ENCODE peak calls at places on chromosomes 12 and 14, in seven cellular contexts. H, P, Z, L, Q, U and B are unnamed samples. For H3K27me3, the result is how much of the 10 kb centered on the place peaks cover.

GRCh38 chr14:89912667-89913211 is 41.8 kb downstream of the EFCAB11 start:
- DNase-seq in H (no peak), P (peak), Z (peak), L (no peak), Q (no peak), U (peak), B (peak)

GRCh38 chr12:47346251-47347019 is 266.7 kb upstream of the AMIGO2 start:
- DNase-seq in H (no peak), P (no peak), Z (peak), L (no peak), Q (no peak), U (no peak), B (no peak)

GRCh38 chr12:113136990-113137511 is 1.5 kb upstream of the RASAL1 start:
- DNase-seq in H (no peak), P (no peak), Z (no peak), L (no peak), Q (peak), U (no peak), B (no peak)

GRCh38 chr14:22002860-22003284 is 329.3 kb upstream of the OR4E1 start:
- DNase-seq in H (peak), P (no peak), Z (peak), L (no peak), Q (peak), U (peak), B (no peak)

GRCh38 chr12:112116232-112117060 is 7.9 kb upstream of the NAA25 start:
- DNase-seq in H (peak), P (peak), Z (peak), L (peak), Q (peak), U (peak), B (no peak)

GRCh38 chr12:47080725-47081502 is 1.2 kb upstream of the AMIGO2 start:
- DNase-seq in H (no peak), P (peak), Z (peak), L (peak), Q (peak), U (peak), B (no peak)

GRCh38 chr12:93789767-93790166 is 112.6 kb downstream of the CRADD start:
- DNase-seq in H (no peak), P (no peak), Z (no peak), L (no peak), Q (no peak), U (no peak), B (no peak)

GRCh38 chr12:92987846-92988621 is 58.9 kb upstream of the EEA1 start:
- DNase-seq in H (peak), P (no peak), Z (peak), L (no peak), Q (peak), U (no peak), B (no peak)

GRCh38 chr12:32303171-32303570 is 96.2 kb upstream of the FGD4 start:
- DNase-seq in H (no peak), P (peak), Z (no peak), L (no peak), Q (no peak), U (no peak), B (no peak)

GRCh38 chr12:89280833-89281533 is 71.3 kb downstream of the DUSP6 start:
- DNase-seq in H (no peak), P (peak), Z (no peak), L (no peak), Q (no peak), U (no peak), B (no peak)

GRCh38 chr12:69388371-69388770 is 28.8 kb downstream of the YEATS4 start:
- DNase-seq in H (no peak), P (peak), Z (no peak), L (no peak), Q (no peak), U (peak), B (peak)

GRCh38 chr12:84738481-84738972 is 174.1 kb downstream of the SLC6A15 start:
- DNase-seq in H (no peak), P (peak), Z (peak), L (no peak), Q (no peak), U (peak), B (peak)

GRCh38 chr12:87196329-87196728 is 832.9 kb downstream of the C12orf50 start:
- DNase-seq in H (no peak), P (peak), Z (no peak), L (no peak), Q (no peak), U (peak), B (no peak)

GRCh38 chr12:123150273-123150803 is 552 bp downstream of the PITPNM2 start:
- DNase-seq in H (no peak), P (no peak), Z (peak), L (no peak), Q (peak), U (no peak), B (no peak)

GRCh38 chr12:108148521-108149074 is 19.5 kb downstream of the WSCD2 start:
- DNase-seq in H (no peak), P (no peak), Z (no peak), L (no peak), Q (no peak), U (no peak), B (no peak)
- H3K27me3 ChIP-seq in H (under half), P (under half), Z (under half), L (under half), Q (under half), U (under half), B (under half)

GRCh38 chr12:51837286-51837685 is 11.2 kb downstream of the FIGNL2 start:
- DNase-seq in H (no peak), P (no peak), Z (no peak), L (no peak), Q (peak), U (no peak), B (no peak)
- H3K27me3 ChIP-seq in H (under half), P (half or more), Z (under half), L (under half), Q (under half), U (half or more), B (half or more)

DNA sequence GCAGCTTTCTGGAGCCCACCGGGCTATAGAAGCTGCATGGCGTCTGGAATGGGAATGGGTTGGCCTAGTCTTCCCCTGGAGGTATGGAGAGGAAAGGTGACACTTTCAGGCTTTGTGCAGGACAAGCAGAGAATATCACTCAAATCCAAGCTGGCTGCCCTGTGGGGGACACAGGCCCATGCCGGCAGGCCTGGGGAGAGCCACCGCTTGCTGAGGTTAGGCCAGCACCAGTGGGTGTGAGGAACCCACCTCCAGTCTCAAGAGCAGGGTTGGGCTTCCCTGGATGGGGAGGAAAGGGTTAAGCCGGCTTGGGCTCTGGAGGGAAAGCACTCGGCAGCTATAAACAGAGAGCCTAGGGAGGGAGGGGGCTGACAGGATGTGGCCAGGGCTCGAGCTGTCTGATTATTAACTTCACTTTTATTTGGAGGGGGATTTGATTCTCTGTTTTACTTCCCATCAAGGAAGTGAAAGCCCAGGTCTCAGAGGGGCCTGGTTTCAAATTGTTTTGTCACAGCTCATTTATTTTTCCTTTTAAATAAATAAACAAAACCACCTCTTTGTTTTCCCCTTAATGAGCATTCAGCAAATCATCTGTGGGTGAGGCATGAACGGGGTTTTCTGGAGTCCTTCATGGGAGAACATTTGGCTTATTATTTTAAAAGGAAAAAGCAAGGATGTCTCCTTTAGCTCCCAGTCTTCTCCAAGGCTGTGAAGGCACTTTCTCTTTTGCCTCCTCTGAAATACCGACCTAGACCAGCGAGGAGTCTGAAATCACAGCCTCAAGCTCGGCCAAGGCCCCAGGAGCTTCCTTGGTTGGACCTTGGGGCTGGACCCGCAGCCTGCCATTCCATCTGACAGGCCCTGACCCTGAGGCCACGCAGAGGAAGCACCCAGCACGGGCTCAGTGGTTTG is 21.8 kb upstream of the ZFP36L1 start:
- DNase-seq in H (peak), P (peak), Z (peak), L (peak), Q (peak), U (peak), B (no peak)
- H3K27me3 ChIP-seq in H (under half), P (under half), Z (under half), L (under half), Q (under half), U (under half), B (under half)

GRCh38 chr14:103343905-103344797 is 10.1 kb downstream of the EIF5 start:
- DNase-seq in H (no peak), P (no peak), Z (no peak), L (no peak), Q (no peak), U (no peak), B (no peak)
- H3K27me3 ChIP-seq in H (under half), P (under half), Z (under half), L (under half), Q (under half), U (under half), B (under half)

DNA sequence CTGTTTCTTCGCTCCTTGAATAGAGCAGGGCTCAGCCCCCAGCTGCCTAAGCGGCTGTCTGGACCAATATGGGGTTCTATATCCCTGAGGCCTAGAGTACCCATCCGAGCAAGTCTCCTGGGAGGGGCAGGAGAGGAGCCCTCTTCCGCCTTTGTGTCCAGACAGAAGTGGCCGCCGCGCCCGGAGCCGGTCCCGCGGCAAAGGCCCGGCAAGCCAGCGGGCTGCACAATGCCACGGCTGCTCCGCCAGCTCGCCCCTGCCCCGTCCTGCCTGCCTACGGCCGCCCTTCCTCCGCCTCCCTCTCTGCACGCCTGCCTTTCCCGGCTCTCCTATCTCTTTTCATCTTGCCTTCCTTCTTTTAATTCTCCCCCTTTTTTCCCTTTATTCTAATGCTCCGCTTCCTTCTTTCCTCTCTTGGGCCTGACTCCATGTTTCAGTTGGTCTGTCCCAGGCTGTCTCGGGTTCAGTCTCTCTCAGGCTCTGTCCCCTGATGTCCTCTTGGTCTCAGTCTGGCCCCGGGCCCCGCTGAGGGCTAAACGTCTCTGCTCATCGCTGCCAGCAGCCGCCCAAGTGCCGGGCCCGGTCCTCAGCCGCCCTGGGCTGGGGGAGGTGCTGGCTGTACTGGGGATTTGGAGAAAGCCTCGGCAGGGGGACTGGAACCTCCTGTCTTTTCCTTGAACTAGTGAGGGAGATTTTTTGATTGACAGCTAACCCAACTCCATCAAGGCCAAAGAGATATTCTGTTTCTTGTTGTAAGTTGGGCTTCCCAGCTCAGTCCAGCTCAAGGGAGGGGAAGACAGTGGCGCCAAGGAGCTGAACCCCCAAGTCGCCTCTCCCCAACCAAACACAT is 2.4 kb upstream of the HOXC9 start:
- DNase-seq in H (no peak), P (no peak), Z (no peak), L (no peak), Q (no peak), U (no peak), B (no peak)
- H3K27me3 ChIP-seq in H (half or more), P (half or more), Z (half or more), L (half or more), Q (half or more), U (under half), B (half or more)

GRCh38 chr12:53960187-53961024 is 5.7 kb downstream of the HOXC12 start:
- DNase-seq in H (no peak), P (no peak), Z (no peak), L (no peak), Q (peak), U (no peak), B (no peak)
- H3K27me3 ChIP-seq in H (half or more), P (half or more), Z (half or more), L (half or more), Q (half or more), U (half or more), B (half or more)

GRCh38 chr12:117092886-117093285 is 6.3 kb downstream of the TESC start:
- DNase-seq in H (no peak), P (no peak), Z (no peak), L (no peak), Q (peak), U (no peak), B (no peak)
- H3K27me3 ChIP-seq in H (under half), P (half or more), Z (under half), L (under half), Q (under half), U (half or more), B (under half)

GRCh38 chr12:4914720-4915119 is 5.0 kb downstream of the KCNA1 start:
- DNase-seq in H (no peak), P (no peak), Z (no peak), L (no peak), Q (no peak), U (no peak), B (no peak)
- H3K27me3 ChIP-seq in H (under half), P (under half), Z (under half), L (under half), Q (half or more), U (under half), B (under half)

GRCh38 chr12:2619136-2619535 is 175.6 kb upstream of the FKBP4 start:
- DNase-seq in H (no peak), P (peak), Z (no peak), L (no peak), Q (no peak), U (no peak), B (no peak)
- H3K27me3 ChIP-seq in H (under half), P (under half), Z (under half), L (under half), Q (under half), U (under half), B (under half)

GRCh38 chr12:107847830-107848229 is 73.3 kb downstream of the ASCL4 start:
- DNase-seq in H (no peak), P (no peak), Z (no peak), L (no peak), Q (peak), U (no peak), B (no peak)
- H3K27me3 ChIP-seq in H (under half), P (under half), Z (under half), L (under half), Q (half or more), U (under half), B (under half)